ENCODE peak calls at places on chromosomes 6 and 20, in ten cellular contexts. Y is substantia nigra, T is ovary, H is mesendoderm, Q is heart right ventricle, R is endodermal cell, U is A549, F is HL-60, S is sigmoid colon, W is DND-41. P is an unnamed sample.

GRCh38 chr6:31614674-31615578 is at the start of gene AIF1:
- DNase-seq in S (no peak), U (no peak), W (no peak), Q (no peak), T (no peak), F (peak), H (no peak), Y (no peak), R (no peak), P (no peak)

GRCh38 chr6:158571826-158572652 is 12.1 kb downstream of the TMEM181 start:
- DNase-seq in Y (no peak), U (no peak), F (no peak), S (no peak), H (no peak), Q (no peak), R (no peak), T (no peak), W (no peak), P (peak)

GRCh38 chr6:28218312-28219248 is 6.5 kb upstream of the ZSCAN9 start:
- DNase-seq in Y (peak), Q (peak), S (peak), T (peak), R (peak), F (peak), U (peak), H (peak), W (no peak), P (peak)

GRCh38 chr6:19156443-19156842 is 680.7 kb upstream of the ID4 start:
- DNase-seq in S (no peak), R (no peak), Y (no peak), H (no peak), T (no peak), F (no peak), Q (no peak), W (no peak), U (no peak), P (no peak)

GRCh38 chr20:2163312-2163711 is 61.7 kb downstream of the STK35 start:
- DNase-seq in T (no peak), U (no peak), S (no peak), R (no peak), F (no peak), Q (no peak), W (no peak), H (no peak), Y (no peak), P (no peak)

GRCh38 chr6:13635948-13636658 is 21.0 kb downstream of the NOL7 start:
- DNase-seq in H (peak), S (no peak), Y (no peak), R (no peak), W (no peak), Q (no peak), T (no peak), F (peak), U (no peak), P (no peak)

GRCh38 chr6:1200706-1201105 is 111.2 kb upstream of the FOXQ1 start:
- DNase-seq in S (no peak), H (peak), W (no peak), T (no peak), Q (no peak), U (no peak), Y (no peak), R (no peak), F (no peak), P (no peak)

GRCh38 chr20:45432294-45432693 is 16.4 kb downstream of the PIGT start:
- DNase-seq in Y (no peak), F (peak), U (no peak), R (no peak), Q (no peak), W (peak), T (no peak), H (no peak), S (no peak), P (no peak)

GRCh38 chr6:138544521-138544920 is 45.2 kb upstream of the NHSL1 start:
- DNase-seq in H (no peak), T (no peak), F (no peak), R (no peak), Y (no peak), U (no peak), W (no peak), S (no peak), Q (no peak), P (no peak)

GRCh38 chr20:1371830-1372539 is 20.9 kb downstream of the FKBP1A start:
- DNase-seq in H (no peak), T (no peak), Q (no peak), S (no peak), Y (no peak), F (no peak), R (no peak), U (no peak), W (no peak), P (no peak)

GRCh38 chr6:111759836-111760785 is 113.1 kb downstream of the FYN start:
- DNase-seq in W (no peak), H (no peak), S (peak), Q (no peak), T (no peak), F (no peak), R (no peak), U (no peak), Y (no peak), P (no peak)

GRCh38 chr6:18352001-18352400 is 35.1 kb upstream of the RNF144B start:
- DNase-seq in F (no peak), S (no peak), Y (no peak), W (no peak), U (no peak), T (no peak), H (no peak), R (no peak), Q (no peak), P (no peak)

GRCh38 chr6:139060332-139060731 is 31.8 kb downstream of the ABRACL start:
- DNase-seq in Y (no peak), H (no peak), R (no peak), T (no peak), F (peak), W (no peak), S (no peak), U (no peak), Q (no peak), P (no peak)

GRCh38 chr20:46809961-46810360 is 84.7 kb upstream of the EYA2 start:
- DNase-seq in R (no peak), S (no peak), Y (no peak), Q (no peak), T (no peak), W (no peak), U (no peak), H (no peak), F (no peak), P (no peak)

GRCh38 chr6:24004062-24004461 is 122.0 kb upstream of the NRSN1 start:
- DNase-seq in F (no peak), W (no peak), H (no peak), T (no peak), Y (no peak), U (no peak), R (no peak), S (no peak), Q (no peak), P (no peak)

GRCh38 chr6:157317129-157317814 is 6.0 kb downstream of the TMEM242 start:
- DNase-seq in W (no peak), R (no peak), U (peak), S (peak), H (no peak), T (peak), Y (no peak), Q (peak), F (peak), P (no peak)

GRCh38 chr6:130178692-130179091 is 44.1 kb downstream of the SAMD3 start:
- DNase-seq in H (peak), S (no peak), T (no peak), Q (no peak), F (no peak), W (no peak), R (peak), U (peak), Y (no peak), P (no peak)

GRCh38 chr20:17504898-17505663 is 26.1 kb downstream of the BFSP1 start:
- DNase-seq in Q (peak), W (peak), S (peak), U (peak), F (peak), Y (peak), R (peak), H (peak), T (peak), P (peak)

GRCh38 chr6:163354779-163355431 is 59.6 kb upstream of the QKI start:
- DNase-seq in U (no peak), Q (peak), R (no peak), W (no peak), F (peak), H (no peak), T (peak), Y (peak), S (no peak), P (peak)

GRCh38 chr6:161536141-161536735 is 262.4 kb upstream of the AGPAT4 start:
- DNase-seq in F (no peak), H (no peak), Y (no peak), T (no peak), R (no peak), W (no peak), Q (no peak), S (no peak), U (no peak), P (no peak)

GRCh38 chr6:168440520-168441433 is at the start of gene SMOC2:
- DNase-seq in S (no peak), Y (no peak), U (no peak), T (peak), R (peak), F (no peak), W (no peak), H (no peak), Q (peak), P (no peak)

GRCh38 chr6:2783188-2783957 is 18.2 kb downstream of the WRNIP1 start:
- DNase-seq in S (no peak), Y (no peak), Q (no peak), U (no peak), R (peak), H (peak), W (no peak), T (no peak), F (no peak), P (no peak)

GRCh38 chr6:3987072-3987471 is 91.9 kb downstream of the FAM217A start:
- DNase-seq in Q (no peak), F (no peak), R (peak), S (no peak), H (peak), U (no peak), Y (no peak), T (no peak), W (no peak), P (no peak)

GRCh38 chr6:154683756-154684523 is 49.3 kb upstream of the SCAF8 start:
- DNase-seq in R (no peak), T (no peak), S (no peak), W (no peak), F (peak), Y (no peak), H (no peak), Q (no peak), U (no peak), P (no peak)

GRCh38 chr20:31894980-31895675 is 24.7 kb downstream of the TTLL9 start:
- DNase-seq in W (no peak), Y (peak), U (no peak), Q (no peak), H (peak), S (peak), F (peak), R (peak), T (no peak), P (peak)

GRCh38 chr20:5190444-5190843 is 63.6 kb downstream of the CDS2 start:
- DNase-seq in F (no peak), H (no peak), U (no peak), Y (no peak), W (no peak), R (no peak), T (no peak), Q (no peak), S (no peak), P (no peak)

DNA sequence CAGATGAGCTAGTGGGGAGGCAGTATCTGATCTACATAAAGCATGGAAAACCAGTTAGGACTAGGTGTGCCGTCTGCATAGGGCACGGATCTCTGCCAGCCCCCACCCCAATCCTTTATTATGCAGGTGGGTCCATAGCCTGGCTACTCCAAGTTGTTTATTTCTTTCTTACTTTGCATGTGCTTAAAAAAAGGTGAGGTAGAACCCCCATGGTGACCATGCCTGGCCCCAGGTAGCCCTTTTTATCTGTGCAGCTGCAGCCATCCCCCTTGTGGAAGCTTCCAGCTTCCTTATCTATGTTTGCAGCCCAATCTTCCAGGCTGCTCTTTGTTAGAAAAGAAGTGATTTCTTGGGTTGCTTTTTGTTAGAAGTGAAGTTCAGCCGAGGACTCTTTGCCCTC is 9.0 kb upstream of the TREM2 start:
- DNase-seq in T (no peak), S (no peak), U (no peak), Q (no peak), F (no peak), W (no peak), H (peak), R (peak), Y (no peak), P (no peak)
- H3K27ac ChIP-seq in T (no peak), S (no peak), U (no peak), Q (no peak), F (no peak), W (no peak), H (peak), R (no peak), Y (no peak), P (no peak)

GRCh38 chr20:25223179-25223661 is 24.7 kb upstream of the PYGB start:
- DNase-seq in T (no peak), S (no peak), H (peak), F (no peak), R (peak), Q (no peak), U (peak), Y (no peak), W (no peak), P (no peak)

GRCh38 chr20:25223765-25224720 is 23.8 kb upstream of the PYGB start:
- DNase-seq in S (no peak), F (no peak), H (no peak), U (no peak), R (peak), Q (no peak), Y (no peak), W (no peak), T (no peak), P (no peak)

GRCh38 chr20:25220810-25221591 is 25.5 kb downstream of the ENTPD6 start:
- DNase-seq in F (no peak), Y (no peak), W (no peak), U (no peak), H (no peak), Q (peak), S (no peak), R (peak), T (no peak), P (no peak)

GRCh38 chr20:25221592-25222460 is 26.1 kb upstream of the PYGB start:
- DNase-seq in H (no peak), Y (no peak), W (no peak), R (peak), Q (peak), S (no peak), U (no peak), F (no peak), T (no peak), P (no peak)

GRCh38 chr20:25222461-25223178 is 25.3 kb upstream of the PYGB start:
- DNase-seq in U (no peak), S (no peak), Q (no peak), F (no peak), Y (no peak), R (peak), T (no peak), H (no peak), W (no peak), P (no peak)
- H3K27ac ChIP-seq in U (peak), S (peak), Q (peak), F (no peak), Y (no peak), R (peak), T (no peak), H (peak), W (no peak), P (no peak)

DNA sequence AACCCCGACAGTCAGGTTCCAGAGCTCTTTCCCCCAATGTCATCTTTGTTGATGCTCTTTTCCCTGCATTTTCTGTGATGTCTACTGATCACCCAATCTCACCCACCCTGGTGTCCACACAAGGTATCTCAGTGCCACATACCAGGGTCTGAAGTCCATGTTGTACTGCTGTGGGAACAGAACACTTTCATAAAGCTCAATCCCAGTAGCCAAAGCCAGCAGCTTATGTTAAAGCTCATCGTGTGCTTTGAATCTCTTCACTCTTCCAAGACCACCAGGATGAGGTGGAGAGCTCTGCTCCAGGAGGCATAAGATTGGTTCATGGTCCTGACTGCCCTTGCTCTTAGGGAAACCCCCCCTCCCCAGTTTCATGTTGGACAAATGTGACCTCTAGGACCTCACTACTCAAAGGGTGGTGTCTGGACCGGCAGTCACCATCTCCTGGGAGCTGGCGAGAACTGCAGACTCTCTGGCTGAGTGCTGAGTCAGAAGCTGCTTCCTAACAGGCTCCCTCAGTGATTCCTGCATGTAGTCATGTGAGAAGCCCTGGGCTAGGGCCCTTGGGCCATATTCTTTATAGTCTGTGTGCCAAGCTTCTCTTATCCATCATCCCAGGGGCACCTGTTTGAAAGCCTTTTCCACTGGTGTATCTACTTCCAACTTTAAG is 13.4 kb upstream of the CPNE5 start:
- DNase-seq in Q (no peak), H (peak), F (peak), Y (no peak), R (peak), U (no peak), T (no peak), W (no peak), S (no peak), P (no peak)
- H3K27ac ChIP-seq in Q (peak), H (no peak), F (peak), Y (no peak), R (no peak), U (no peak), T (peak), W (no peak), S (peak), P (peak)

GRCh38 chr6:150410395-150410794 is 41.6 kb downstream of the IYD start:
- DNase-seq in H (no peak), Q (no peak), U (no peak), S (no peak), R (no peak), Y (no peak), T (no peak), F (no peak), W (no peak), P (no peak)

GRCh38 chr6:150408842-150409241 is 40.0 kb downstream of the IYD start:
- DNase-seq in Y (no peak), U (no peak), R (no peak), S (no peak), F (no peak), W (no peak), T (no peak), Q (no peak), H (no peak), P (no peak)

GRCh38 chr6:150412221-150412620 is 43.4 kb downstream of the IYD start:
- DNase-seq in S (no peak), U (no peak), T (no peak), R (no peak), Y (no peak), F (no peak), Q (no peak), H (no peak), W (no peak), P (no peak)

GRCh38 chr6:150410906-150411305 is 42.1 kb downstream of the IYD start:
- DNase-seq in Y (no peak), H (no peak), S (no peak), F (no peak), W (no peak), R (no peak), T (no peak), Q (no peak), U (no peak), P (no peak)

DNA sequence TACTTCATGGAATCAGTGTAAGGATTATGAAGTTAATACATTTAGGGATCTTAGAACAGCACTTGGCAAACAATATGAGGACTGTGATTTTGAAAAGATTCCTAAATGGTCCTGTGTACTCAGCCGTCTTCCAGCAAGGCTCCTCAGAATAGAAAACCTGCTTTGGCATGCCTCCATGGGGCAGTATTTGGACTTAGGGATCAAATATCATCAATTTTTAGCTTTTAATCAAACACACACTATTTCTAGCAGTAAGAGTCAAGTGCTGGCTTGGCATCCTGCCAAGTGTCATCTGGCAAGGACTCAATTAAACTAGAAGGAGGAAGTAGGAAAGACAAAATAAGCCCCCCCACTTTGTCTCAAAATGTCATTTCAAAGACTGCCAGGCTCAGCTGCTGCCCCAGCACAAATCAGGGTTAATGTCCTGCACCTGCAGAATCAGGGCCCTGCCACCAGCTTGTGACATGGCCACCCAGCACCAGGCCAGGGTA is 40.8 kb downstream of the IYD start:
- DNase-seq in W (no peak), R (no peak), S (no peak), H (no peak), Y (peak), U (no peak), F (peak), Q (peak), T (no peak), P (no peak)
- H3K27ac ChIP-seq in W (no peak), R (no peak), S (no peak), H (no peak), Y (no peak), U (no peak), F (no peak), Q (no peak), T (no peak), P (no peak)

DNA sequence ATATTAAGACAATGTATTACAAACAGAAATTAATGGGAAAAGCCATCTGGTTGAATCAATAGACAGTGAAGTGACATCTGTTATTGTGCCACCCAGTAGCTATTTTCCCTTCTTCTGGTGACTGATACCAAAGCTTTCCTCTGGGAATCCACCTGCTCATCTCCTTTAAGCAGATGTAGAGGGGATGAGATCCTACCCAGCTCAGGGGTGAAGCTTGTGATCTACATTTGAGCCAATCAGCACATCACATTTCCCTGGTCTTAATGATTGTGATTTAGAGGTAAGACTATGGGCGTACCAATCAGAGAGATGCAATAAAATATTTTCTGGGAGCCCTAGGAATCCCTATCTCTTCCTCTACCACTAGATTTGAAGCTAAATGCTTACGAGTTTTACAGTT is 782.9 kb downstream of the PTPRT start:
- DNase-seq in Y (no peak), R (no peak), H (no peak), U (no peak), W (no peak), Q (no peak), S (no peak), T (no peak), F (no peak), P (no peak)
- H3K27ac ChIP-seq in Y (no peak), R (no peak), H (no peak), U (no peak), W (no peak), Q (no peak), S (no peak), T (no peak), F (no peak), P (no peak)

GRCh38 chr6:34226066-34226465 is 10.6 kb upstream of the HMGA1 start:
- DNase-seq in W (no peak), U (no peak), Q (no peak), H (no peak), F (no peak), Y (no peak), T (no peak), S (no peak), R (no peak), P (no peak)
- H3K27ac ChIP-seq in W (no peak), U (no peak), Q (no peak), H (no peak), F (no peak), Y (no peak), T (no peak), S (no peak), R (no peak), P (no peak)

GRCh38 chr20:47973519-47974233 is 188.4 kb upstream of the SULF2 start:
- DNase-seq in W (no peak), S (no peak), Y (peak), Q (peak), F (no peak), T (no peak), R (peak), H (peak), U (no peak), P (no peak)

GRCh38 chr20:47970282-47970903 is 185.1 kb upstream of the SULF2 start:
- DNase-seq in Y (no peak), F (no peak), T (no peak), W (no peak), S (no peak), U (no peak), H (no peak), Q (no peak), R (no peak), P (no peak)

GRCh38 chr20:47972916-47973309 is 187.6 kb upstream of the SULF2 start:
- DNase-seq in Y (no peak), H (no peak), Q (no peak), S (no peak), W (no peak), T (no peak), U (no peak), R (no peak), F (no peak), P (no peak)

GRCh38 chr20:47971321-47971781 is 186.1 kb upstream of the SULF2 start:
- DNase-seq in U (no peak), T (no peak), H (no peak), Q (no peak), R (no peak), F (no peak), Y (no peak), W (no peak), S (no peak), P (no peak)

GRCh38 chr20:47974234-47974878 is 189.1 kb upstream of the SULF2 start:
- DNase-seq in H (no peak), R (no peak), T (no peak), W (no peak), S (no peak), U (no peak), F (no peak), Y (no peak), Q (no peak), P (no peak)
- H3K27ac ChIP-seq in H (no peak), R (no peak), T (no peak), W (peak), S (no peak), U (no peak), F (no peak), Y (no peak), Q (no peak), P (no peak)

P was measured in upper lobe of right lung.